ENCODE peak calls at places on chromosomes 7 and 10, in five cellular contexts. N is neural progenitor cell, H is keratinocyte, A is HCT116, P is colonic mucosa. U is an unnamed sample.

GRCh38 chr10:101189461-101190401 is 39.5 kb downstream of the LBX1 start:
- DNase-seq in A (no peak), N (no peak), H (no peak), P (no peak), U (no peak)

GRCh38 chr10:74877899-74878298 is 51.5 kb downstream of the KAT6B start:
- DNase-seq in A (no peak), P (no peak), N (no peak), H (no peak), U (no peak)

GRCh38 chr7:13822678-13823077 is 166.8 kb downstream of the ETV1 start:
- DNase-seq in H (no peak), P (no peak), A (no peak), N (no peak), U (peak)

GRCh38 chr10:71957546-71958275 is 6.5 kb upstream of the CHST3 start:
- DNase-seq in H (no peak), A (no peak), P (no peak), N (no peak), U (no peak)

GRCh38 chr7:111183373-111183772 is 92.4 kb downstream of the LRRN3 start:
- DNase-seq in N (no peak), A (no peak), P (no peak), H (no peak), U (no peak)

GRCh38 chr7:155361363-155361680 is 63.6 kb downstream of the INSIG1 start:
- DNase-seq in P (no peak), N (no peak), H (no peak), A (no peak), U (no peak)

GRCh38 chr10:120460776-120461175 is 3.7 kb downstream of the PLPP4 start:
- DNase-seq in N (no peak), P (no peak), H (peak), A (no peak), U (peak)

GRCh38 chr7:88089484-88090050 is 130.3 kb downstream of the SRI start:
- DNase-seq in A (no peak), P (no peak), H (no peak), N (no peak), U (no peak)

GRCh38 chr7:39465055-39465929 is 100.9 kb upstream of the YAE1 start:
- DNase-seq in P (peak), H (peak), N (peak), A (peak), U (peak)

GRCh38 chr10:4595920-4596319 is 230.1 kb upstream of the AKR1E2 start:
- DNase-seq in H (peak), P (no peak), N (no peak), A (no peak), U (peak)

GRCh38 chr10:87927091-87927490 is 63.7 kb downstream of the PTEN start:
- DNase-seq in N (no peak), P (no peak), A (no peak), H (no peak), U (no peak)

GRCh38 chr10:87921934-87922688 is 58.7 kb downstream of the PTEN start:
- DNase-seq in P (no peak), H (no peak), A (no peak), N (no peak), U (no peak)

GRCh38 chr10:87920538-87920937 is 57.1 kb downstream of the PTEN start:
- DNase-seq in A (no peak), P (no peak), H (no peak), N (no peak), U (no peak)

GRCh38 chr10:87925570-87925969 is 62.1 kb downstream of the PTEN start:
- DNase-seq in H (no peak), A (no peak), N (no peak), P (no peak), U (peak)

DNA sequence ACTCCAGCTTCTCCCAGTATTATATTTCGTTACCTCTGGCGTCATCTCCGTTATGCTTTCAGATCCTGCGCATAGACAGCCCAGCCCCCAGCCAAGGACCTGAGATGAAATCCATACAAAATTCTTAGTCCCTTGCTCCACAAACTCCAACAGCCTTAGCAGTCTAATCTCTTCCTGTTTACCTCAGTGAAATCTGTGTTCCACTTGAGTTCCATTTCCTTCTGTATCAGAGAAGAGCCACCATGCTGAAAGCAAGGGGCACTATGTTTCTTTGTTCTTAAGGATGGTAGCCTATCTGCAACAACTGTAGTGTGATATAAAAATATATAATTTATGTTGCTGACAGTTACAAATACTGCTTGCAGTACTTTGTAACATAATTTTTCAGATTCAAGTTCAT is 59.8 kb downstream of the PTEN start:
- DNase-seq in H (no peak), P (no peak), N (no peak), A (no peak), U (no peak)
- H3K9ac ChIP-seq in H (no peak), P (no peak), N (no peak), A (no peak), U (no peak)

GRCh38 chr10:87660484-87661133 is 931 bp downstream of the PAPSS2 start:
- DNase-seq in N (no peak), A (no peak), P (peak), H (no peak), U (no peak)

GRCh38 chr10:87658383-87658795 is 1.3 kb upstream of the PAPSS2 start:
- DNase-seq in N (no peak), P (no peak), H (no peak), A (no peak), U (no peak)

GRCh38 chr10:87661861-87662785 is 2.4 kb downstream of the PAPSS2 start:
- DNase-seq in P (no peak), A (no peak), H (no peak), N (no peak), U (no peak)

GRCh38 chr10:87658858-87659555 is 671 bp upstream of the PAPSS2 start:
- DNase-seq in N (no peak), A (no peak), P (no peak), H (no peak), U (no peak)

DNA sequence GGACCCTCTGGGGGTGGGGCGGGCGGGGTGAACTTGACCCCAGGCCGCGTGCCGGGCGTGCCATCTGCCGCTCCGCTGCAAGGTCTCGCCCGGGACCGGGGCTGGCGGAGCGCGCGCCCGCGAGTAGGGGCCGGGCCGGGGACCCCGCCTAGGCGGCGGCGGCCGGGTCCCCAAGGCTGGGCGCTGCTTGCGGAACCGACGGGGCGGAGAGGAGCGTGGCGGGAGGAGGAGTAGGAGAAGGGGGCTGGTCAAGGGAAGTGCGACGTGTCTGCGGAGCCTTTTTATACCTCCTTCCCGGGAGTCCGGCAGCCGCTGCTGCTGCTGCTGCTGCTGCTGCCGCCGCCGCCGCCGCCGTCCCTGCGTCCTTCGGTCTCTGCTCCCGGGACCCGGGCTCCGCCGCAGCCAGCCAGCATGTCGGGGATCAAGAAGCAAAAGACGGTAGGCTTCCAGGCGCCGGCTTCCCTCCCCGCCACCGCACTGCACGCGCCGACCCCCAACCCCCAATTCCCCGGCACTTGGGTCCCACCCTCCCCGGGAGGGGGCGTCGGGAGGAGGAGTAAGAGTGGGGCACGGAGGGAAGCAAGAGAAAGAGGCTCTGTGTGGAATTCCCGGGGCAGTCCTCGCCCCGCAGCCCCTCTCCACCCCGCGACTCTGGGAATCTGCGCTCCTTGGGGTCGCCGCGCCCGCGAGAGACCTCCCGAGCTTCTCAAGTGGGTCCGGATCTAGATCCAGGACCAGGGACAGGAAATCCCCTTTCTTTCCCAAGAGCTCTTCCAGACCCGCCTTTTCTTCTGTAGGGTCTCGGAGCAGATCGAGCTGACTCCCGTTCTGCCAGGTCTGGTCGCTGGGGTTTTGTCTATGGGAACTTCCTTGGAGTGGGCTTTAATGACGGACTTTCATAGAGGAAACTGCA is at the start of gene PAPSS2:
- DNase-seq in N (peak), H (no peak), A (no peak), P (peak), U (peak)
- TF ChIP-seq CTCF in N (peak), H (no peak), A (no peak), P (no peak), U (no peak)

DNA sequence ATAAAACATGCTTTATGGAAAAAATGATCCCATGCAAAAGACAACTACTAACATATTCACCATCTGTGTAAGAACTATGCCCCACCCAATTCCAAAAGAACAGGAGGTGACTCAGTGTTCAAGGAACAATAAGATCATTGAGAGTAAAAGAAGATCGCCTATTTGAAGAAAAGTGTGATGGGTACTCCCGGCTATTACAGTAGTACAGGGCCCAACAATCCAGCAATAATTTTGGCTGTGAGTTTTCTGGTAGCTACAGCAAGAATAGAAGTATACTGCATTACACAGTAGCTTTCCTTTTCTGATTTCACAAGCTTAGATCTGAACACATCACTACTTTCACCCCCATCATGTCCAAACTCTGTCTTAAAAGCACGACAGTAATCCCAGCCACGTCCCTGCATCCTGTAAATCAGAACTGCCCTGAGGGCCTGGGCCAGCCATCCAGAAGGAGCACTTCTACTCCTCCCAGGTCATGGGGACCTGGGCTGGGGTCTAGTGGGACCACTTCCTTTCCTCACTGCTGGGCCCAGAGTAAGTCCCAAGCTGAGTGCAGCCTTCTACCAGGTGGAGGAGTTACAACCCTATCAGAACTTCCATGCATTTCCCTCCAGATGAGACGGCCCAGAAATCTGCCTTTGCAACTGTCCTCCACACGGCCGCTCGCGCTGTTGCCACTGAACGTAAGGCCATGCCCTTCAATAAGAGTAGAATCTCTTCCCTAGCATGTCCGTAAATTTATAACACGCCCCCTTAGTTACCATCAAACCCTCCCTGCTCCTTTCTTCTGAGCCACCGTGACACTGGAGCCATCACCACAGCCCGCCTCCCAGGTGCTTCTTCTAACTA is 7.9 kb downstream of the ESYT2 start:
- DNase-seq in A (peak), H (no peak), P (no peak), N (no peak), U (peak)
- H3K9ac ChIP-seq in A (peak), H (peak), P (peak), N (no peak), U (peak)

DNA sequence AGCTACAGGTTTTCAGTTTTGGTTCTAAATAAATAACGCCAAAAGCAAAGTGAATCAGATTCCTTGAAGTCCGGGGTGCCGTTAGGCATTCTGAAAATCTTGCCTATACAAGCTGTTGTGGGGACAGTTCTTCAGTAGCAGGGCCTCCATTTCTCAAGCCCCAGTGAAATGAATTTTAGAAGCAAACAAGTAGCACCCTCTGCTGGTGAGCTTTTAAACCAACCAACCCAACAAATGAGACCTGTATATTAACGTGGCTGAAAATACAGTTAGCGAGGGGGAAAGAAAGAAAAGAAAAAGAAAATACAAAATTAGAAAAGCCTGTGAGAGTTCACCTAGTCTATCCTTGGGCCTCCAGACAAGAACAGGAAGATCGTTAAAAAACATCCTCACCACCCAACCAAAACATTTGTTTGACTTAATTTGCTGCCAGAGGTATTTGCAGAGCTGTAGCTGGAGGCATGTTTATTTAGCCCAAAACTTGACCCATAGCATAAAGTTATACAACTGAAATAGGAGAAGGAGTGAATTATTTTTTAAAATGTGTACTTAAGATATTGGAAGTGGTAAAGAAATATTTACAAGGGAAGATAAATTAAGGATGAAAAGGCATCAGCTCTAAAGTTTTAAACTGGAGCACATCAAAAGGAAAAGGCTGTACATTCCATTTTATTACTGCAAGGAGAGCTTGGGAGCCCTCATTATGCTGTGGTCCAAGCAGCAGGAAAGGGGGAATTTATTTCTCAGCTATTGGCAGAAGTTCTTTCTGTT is 98.9 kb downstream of the DYNC1I1 start:
- DNase-seq in N (peak), A (peak), H (no peak), P (no peak), U (peak)
- TF ChIP-seq CTCF in N (peak), A (peak), H (peak), P (peak), U (peak)

GRCh38 chr10:78831457-78831856 is 237.3 kb upstream of the ZMIZ1 start:
- DNase-seq in P (no peak), N (no peak), A (no peak), H (no peak), U (no peak)

GRCh38 chr10:78829570-78829969 is 239.2 kb upstream of the ZMIZ1 start:
- DNase-seq in N (no peak), H (no peak), P (no peak), A (no peak), U (no peak)

GRCh38 chr10:78830062-78830974 is 238.4 kb upstream of the ZMIZ1 start:
- DNase-seq in A (no peak), H (no peak), P (no peak), N (no peak), U (peak)

GRCh38 chr10:78832281-78832680 is 236.5 kb upstream of the ZMIZ1 start:
- DNase-seq in H (no peak), N (no peak), P (no peak), A (no peak), U (no peak)

DNA sequence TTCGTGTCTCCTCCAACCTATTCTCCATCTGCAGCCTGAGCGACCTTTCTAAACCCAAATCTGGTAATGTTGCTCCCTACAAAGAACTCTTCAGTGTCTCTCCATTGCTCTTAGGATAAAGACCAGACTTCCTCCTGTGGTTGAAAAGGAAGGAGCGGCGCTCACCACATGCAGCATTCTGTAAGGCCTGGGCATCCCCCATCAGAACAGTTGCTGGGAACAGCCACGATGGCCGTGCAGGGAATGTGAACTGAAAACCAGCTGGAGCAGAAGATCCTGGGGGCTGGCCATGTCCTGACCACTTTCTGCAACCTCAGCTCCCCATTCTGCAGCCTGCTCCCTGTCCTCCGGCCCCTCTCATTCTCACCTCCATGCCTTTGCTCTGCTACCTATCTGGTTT is 237.8 kb upstream of the ZMIZ1 start:
- DNase-seq in H (no peak), A (no peak), P (no peak), N (no peak), U (no peak)
- H3K9ac ChIP-seq in H (no peak), A (no peak), P (no peak), N (no peak), U (no peak)